ENCODE peak calls at places on chromosomes 4 and X, in nine cellular contexts. E is HepG2; I is ACHN; K is hypothalamus; B is NCI-H1417 treated with DMSO at 0.1 percent for 48 hours; Z is activated CD4-positive, alpha-beta T cell treated with anti-CD3 and anti-CD28 coated beads, Interleukin-2, amount 50 U/mL, for 1 hour; L is naive B cell; V is astrocyte of the spinal cord; N is epithelial cell of esophagus. U is an unnamed sample.

GRCh38 chrX:37896491-37896890 is 49.1 kb upstream of the DYNLT3 start:
- DNase-seq in Z (no peak), E (no peak), B (no peak), V (no peak), L (no peak), N (no peak), K (no peak), I (no peak), U (no peak)

GRCh38 chr4:140052050-140052449 is 101.9 kb downstream of the MAML3 start:
- DNase-seq in L (no peak), E (peak; percentile 10), I (peak; percentile 25), N (peak; percentile 51), V (peak; percentile 48), K (no peak), Z (peak; percentile 37), B (no peak), U (no peak)

GRCh38 chr4:7917669-7918068 is 22.0 kb downstream of the AFAP1 start:
- DNase-seq in L (no peak), I (no peak), B (no peak), V (no peak), E (no peak), Z (no peak), N (peak; percentile 50), K (no peak), U (no peak)

GRCh38 chr4:147891476-147892115 is 159.7 kb downstream of the ARHGAP10 start:
- DNase-seq in B (no peak), E (no peak), L (no peak), K (no peak), Z (no peak), I (no peak), V (no peak), N (no peak), U (no peak)

GRCh38 chrX:63434665-63435064 is 83.5 kb upstream of the SPIN4 start:
- DNase-seq in V (no peak), B (no peak), I (no peak), K (no peak), N (peak; percentile 85), Z (no peak), E (no peak), L (no peak), U (no peak)

GRCh38 chr4:69717778-69718177 is 42.6 kb downstream of the SULT1B1 start:
- DNase-seq in E (no peak), K (no peak), B (no peak), L (no peak), I (no peak), N (no peak), V (no peak), Z (no peak), U (no peak)

GRCh38 chrX:63735882-63736281 is 49.1 kb downstream of the ARHGEF9 start:
- DNase-seq in V (no peak), E (no peak), Z (no peak), I (no peak), K (no peak), B (no peak), L (no peak), N (no peak), U (no peak)

GRCh38 chrX:36957425-36958328 is 50.5 kb upstream of the FAM47C start:
- DNase-seq in B (no peak), L (no peak), I (peak; percentile 39), N (peak; percentile 4), E (no peak), V (no peak), Z (no peak), K (no peak), U (no peak)

GRCh38 chrX:7132335-7133035 is 15.0 kb upstream of the STS start:
- DNase-seq in L (no peak), B (peak; percentile 31), I (peak; percentile 58), N (peak; percentile 90), K (no peak), V (peak; percentile 79), Z (peak; percentile 18), E (peak; percentile 80), U (no peak)

GRCh38 chrX:115023139-115023538 is 5.7 kb upstream of the IL13RA2 start:
- DNase-seq in L (no peak), K (no peak), Z (no peak), B (no peak), V (peak; percentile 70), E (no peak), I (peak; percentile 48), N (peak; percentile 91), U (no peak)

GRCh38 chrX:19578956-19579355 is 63.6 kb upstream of the MAP3K15 start:
- DNase-seq in Z (no peak), N (no peak), I (no peak), E (no peak), L (no peak), V (no peak), B (no peak), K (no peak), U (no peak)

GRCh38 chr4:122968227-122968812 is 45.9 kb upstream of the NUDT6 start:
- DNase-seq in L (no peak), K (no peak), B (no peak), V (peak; percentile 47), E (no peak), N (no peak), I (no peak), Z (no peak), U (no peak)

GRCh38 chrX:11241720-11242119 is 51.5 kb upstream of the AMELX start:
- DNase-seq in N (peak; percentile 21), E (no peak), Z (no peak), L (no peak), K (no peak), I (no peak), V (no peak), B (no peak), U (no peak)

GRCh38 chrX:21745756-21746155 is 12.2 kb downstream of the SMPX start:
- DNase-seq in Z (peak; percentile 26), L (peak; percentile 6), N (peak; percentile 20), K (peak; percentile 3), V (peak; percentile 29), E (no peak), B (no peak), I (peak; percentile 1), U (no peak)

GRCh38 chr4:158211288-158211687 is 1.0 kb downstream of the TMEM144 start:
- DNase-seq in E (peak; percentile 37), V (no peak), Z (no peak), I (peak; percentile 45), L (no peak), K (no peak), B (no peak), N (peak; percentile 13), U (no peak)

U was measured in posterior vena cava.